ENCODE peak calls at places on chromosomes 1 and 21, in nine cellular contexts. V is heart left ventricle; D is left ventricle myocardium inferior; A is IMR-90; Q is lung; E is cardiac muscle cell; K is naive thymus-derived CD4-positive, alpha-beta T cell; M is upper lobe of right lung; L is HAP-1. H is an unnamed sample.
A peak's percentile ranks its signal among the peaks of the same experiment; 100 is the strongest.

GRCh38 chr1:211610779-211611556 is 32.0 kb upstream of the SLC30A1 start:
- DNase-seq in E (no peak), Q (no peak), A (peak; percentile 38), V (peak; percentile 70), L (no peak), D (peak; percentile 30), K (no peak), M (no peak), H (peak; percentile 60)

GRCh38 chr1:230141002-230141648 is 74.1 kb downstream of the GALNT2 start:
- DNase-seq in L (no peak), D (no peak), M (no peak), E (no peak), Q (no peak), K (no peak), A (peak; percentile 79), V (no peak), H (no peak)

GRCh38 chr21:26501622-26502021 is 71.5 kb downstream of the CYYR1 start:
- DNase-seq in L (no peak), E (no peak), Q (no peak), K (no peak), M (no peak), A (no peak), D (no peak), V (no peak), H (no peak)

GRCh38 chr1:44585315-44585920 is 88.9 kb downstream of the TMEM53 start:
- DNase-seq in V (no peak), A (no peak), K (no peak), L (no peak), M (no peak), Q (no peak), D (no peak), E (no peak), H (no peak)

GRCh38 chr1:78722947-78723346 is 73.3 kb downstream of the IFI44 start:
- DNase-seq in E (no peak), A (peak; percentile 36), L (no peak), D (no peak), Q (no peak), M (no peak), V (no peak), K (no peak), H (no peak)

GRCh38 chr1:223125249-223125648 is 17.8 kb downstream of the TLR5 start:
- DNase-seq in L (peak; percentile 6), K (no peak), V (no peak), M (no peak), Q (no peak), E (no peak), A (no peak), D (no peak), H (no peak)

GRCh38 chr21:41641821-41642368 is 125.0 kb downstream of the RIPK4 start:
- DNase-seq in M (peak; percentile 36), Q (no peak), V (peak; percentile 76), A (peak; percentile 94), K (no peak), D (peak; percentile 70), L (no peak), E (no peak), H (peak; percentile 51)

GRCh38 chr1:51281807-51282206 is 45.7 kb downstream of the RNF11 start:
- DNase-seq in M (no peak), E (peak; percentile 17), L (no peak), K (no peak), Q (no peak), A (no peak), D (no peak), V (no peak), H (no peak)

GRCh38 chr1:28256197-28256827 is 3.0 kb upstream of the SESN2 start:
- DNase-seq in A (no peak), V (no peak), M (no peak), K (peak; percentile 30), Q (no peak), D (no peak), L (no peak), E (no peak), H (no peak)

GRCh38 chr1:35929730-35930592 is 944 bp upstream of the AGO3 start:
- DNase-seq in Q (peak; percentile 49), D (peak; percentile 53), V (peak; percentile 58), K (no peak), L (peak; percentile 56), M (peak; percentile 69), A (peak; percentile 42), E (peak; percentile 58), H (peak; percentile 55)

GRCh38 chr1:245336149-245336983 is 181.6 kb downstream of the KIF26B start:
- DNase-seq in E (no peak), M (no peak), K (no peak), Q (no peak), A (no peak), V (no peak), L (no peak), D (no peak), H (no peak)

GRCh38 chr1:35619237-35620121 is 21.8 kb downstream of the PSMB2 start:
- DNase-seq in L (no peak), K (no peak), V (no peak), M (no peak), Q (no peak), A (no peak), D (no peak), E (peak; percentile 52), H (no peak)

GRCh38 chr1:27366411-27367159 is at the start of gene MAP3K6:
- DNase-seq in L (peak; percentile 82), A (peak; percentile 59), V (peak; percentile 95), D (peak; percentile 94), M (peak; percentile 96), K (peak; percentile 34), Q (peak; percentile 89), E (peak; percentile 82), H (peak; percentile 89)

GRCh38 chr21:45304945-45305344 is 17.2 kb upstream of the POFUT2 start:
- DNase-seq in Q (no peak), D (peak; percentile 16), M (no peak), K (peak; percentile 40), E (no peak), V (no peak), A (no peak), L (no peak), H (no peak)
- H3K27me3 ChIP-seq in Q (no peaks in the 10 kb centered on the region), D (no peaks in the 10 kb centered on the region), M (no peaks in the 10 kb centered on the region), K (no peaks in the 10 kb centered on the region), E (no peaks in the 10 kb centered on the region), V (no peaks in the 10 kb centered on the region), A (no peaks in the 10 kb centered on the region), L (no peaks in the 10 kb centered on the region), H (no peaks in the 10 kb centered on the region)

GRCh38 chr1:2172551-2173146 is 21.9 kb downstream of the FAAP20 start:
- DNase-seq in M (no peak), L (no peak), E (no peak), Q (no peak), D (no peak), K (no peak), V (no peak), A (no peak), H (no peak)
- H3K27me3 ChIP-seq in M (no peaks in the 10 kb centered on the region), L (no peaks in the 10 kb centered on the region), E (no peaks in the 10 kb centered on the region), Q (no peaks in the 10 kb centered on the region), D (no peaks in the 10 kb centered on the region), K (no peaks in the 10 kb centered on the region), V (no peaks in the 10 kb centered on the region), A (peaks cover 3% of the 10 kb centered on the region), H (no peaks in the 10 kb centered on the region)

GRCh38 chr1:47147047-47147785 is 10.0 kb downstream of the CYP4A22 start:
- DNase-seq in L (no peak), K (no peak), E (peak; percentile 28), A (no peak), M (peak; percentile 43), D (no peak), V (no peak), Q (no peak), H (no peak)
- H3K27me3 ChIP-seq in L (no peaks in the 10 kb centered on the region), K (no peaks in the 10 kb centered on the region), E (no peaks in the 10 kb centered on the region), A (no peaks in the 10 kb centered on the region), M (no peaks in the 10 kb centered on the region), D (peaks cover 35% of the 10 kb centered on the region), V (no peaks in the 10 kb centered on the region), Q (no peaks in the 10 kb centered on the region), H (no peaks in the 10 kb centered on the region)

DNA sequence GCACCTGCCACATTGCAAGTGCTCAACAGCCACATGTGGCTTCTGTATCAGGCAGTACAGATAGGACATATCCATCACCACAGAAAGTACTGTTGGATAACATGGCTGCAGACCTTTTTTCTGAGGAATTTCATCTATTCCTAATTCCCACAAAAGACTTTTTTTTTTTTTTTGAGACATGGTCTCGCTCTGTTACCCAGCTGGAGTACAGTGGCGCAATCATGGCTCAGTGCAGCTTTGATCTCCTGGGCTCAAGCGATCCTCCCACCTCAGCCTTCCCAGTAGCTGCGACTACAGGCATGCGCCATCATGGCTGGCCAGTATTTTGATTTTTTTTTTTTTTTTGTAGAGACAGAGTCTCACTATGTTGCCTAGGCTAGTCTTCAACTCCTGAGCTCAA is 33.3 kb downstream of the YARS1 start:
- DNase-seq in D (no peak), K (no peak), A (no peak), Q (no peak), M (no peak), E (no peak), V (no peak), L (no peak), H (no peak)
- H3K27me3 ChIP-seq in D (no peaks in the 10 kb centered on the region), K (no peaks in the 10 kb centered on the region), A (no peaks in the 10 kb centered on the region), Q (no peaks in the 10 kb centered on the region), M (no peaks in the 10 kb centered on the region), E (no peaks in the 10 kb centered on the region), V (no peaks in the 10 kb centered on the region), L (no peaks in the 10 kb centered on the region), H (no peaks in the 10 kb centered on the region)